ENCODE peak calls at places on chromosomes 12 and 14, in nine cellular contexts. One of them, this sample, is unnamed.

GRCh38 chr14:32102152-32102787 is 25.2 kb downstream of the ARHGAP5 start:
- DNase-seq in NCI-H1930: no peak
- DNase-seq in iPS DF 6.9: no peak
- DNase-seq in activated CD4-positive, alpha-beta T cell treated with anti-CD3 and anti-CD28 coated beads, Interleukin-2, amount 50 U/mL, for 1 hour: no peak
- DNase-seq in stimulated activated CD4-positive, alpha-beta T cell treated with anti-CD3 and anti-CD28 coated beads, Interleukin-12 subunit alpha, Interleukin-12 subunit beta, amount 100 ng/mL, for 48 hours: no peak
- DNase-seq in HT-29: no peak
- DNase-seq in NCI-H774: no peak
- DNase-seq in bronchial epithelial cell: no peak
- DNase-seq in AG10803: no peak
- DNase-seq in this sample: no peak

GRCh38 chr14:60488175-60488574 is 2.3 kb upstream of the C14orf39 start:
- DNase-seq in activated CD4-positive, alpha-beta T cell treated with anti-CD3 and anti-CD28 coated beads, Interleukin-2, amount 50 U/mL, for 1 hour: no peak
- DNase-seq in NCI-H774: no peak
- DNase-seq in stimulated activated CD4-positive, alpha-beta T cell treated with anti-CD3 and anti-CD28 coated beads, Interleukin-12 subunit alpha, Interleukin-12 subunit beta, amount 100 ng/mL, for 48 hours: no peak
- DNase-seq in NCI-H1930: no peak
- DNase-seq in iPS DF 6.9: no peak
- DNase-seq in AG10803: no peak
- DNase-seq in HT-29: peak
- DNase-seq in bronchial epithelial cell: peak
- DNase-seq in this sample: no peak

GRCh38 chr14:77511486-77512162 is 13.0 kb upstream of the ISM2 start:
- DNase-seq in HT-29: no peak
- DNase-seq in AG10803: no peak
- DNase-seq in NCI-H1930: no peak
- DNase-seq in NCI-H774: no peak
- DNase-seq in iPS DF 6.9: no peak
- DNase-seq in stimulated activated CD4-positive, alpha-beta T cell treated with anti-CD3 and anti-CD28 coated beads, Interleukin-12 subunit alpha, Interleukin-12 subunit beta, amount 100 ng/mL, for 48 hours: no peak
- DNase-seq in bronchial epithelial cell: no peak
- DNase-seq in activated CD4-positive, alpha-beta T cell treated with anti-CD3 and anti-CD28 coated beads, Interleukin-2, amount 50 U/mL, for 1 hour: no peak
- DNase-seq in this sample: no peak

GRCh38 chr14:70792939-70793338 is 16.4 kb downstream of the MAP3K9 start:
- DNase-seq in NCI-H774: no peak
- DNase-seq in stimulated activated CD4-positive, alpha-beta T cell treated with anti-CD3 and anti-CD28 coated beads, Interleukin-12 subunit alpha, Interleukin-12 subunit beta, amount 100 ng/mL, for 48 hours: no peak
- DNase-seq in AG10803: no peak
- DNase-seq in bronchial epithelial cell: no peak
- DNase-seq in HT-29: no peak
- DNase-seq in NCI-H1930: no peak
- DNase-seq in activated CD4-positive, alpha-beta T cell treated with anti-CD3 and anti-CD28 coated beads, Interleukin-2, amount 50 U/mL, for 1 hour: no peak
- DNase-seq in iPS DF 6.9: no peak
- DNase-seq in this sample: no peak

GRCh38 chr14:84750763-84751554 is 779.0 kb upstream of the FLRT2 start:
- DNase-seq in bronchial epithelial cell: peak
- DNase-seq in HT-29: no peak
- DNase-seq in stimulated activated CD4-positive, alpha-beta T cell treated with anti-CD3 and anti-CD28 coated beads, Interleukin-12 subunit alpha, Interleukin-12 subunit beta, amount 100 ng/mL, for 48 hours: no peak
- DNase-seq in iPS DF 6.9: no peak
- DNase-seq in activated CD4-positive, alpha-beta T cell treated with anti-CD3 and anti-CD28 coated beads, Interleukin-2, amount 50 U/mL, for 1 hour: no peak
- DNase-seq in NCI-H1930: no peak
- DNase-seq in NCI-H774: no peak
- DNase-seq in AG10803: peak
- DNase-seq in this sample: no peak

GRCh38 chr12:58064681-58065080 is 123.3 kb downstream of the ATP23 start:
- DNase-seq in bronchial epithelial cell: no peak
- DNase-seq in HT-29: no peak
- DNase-seq in stimulated activated CD4-positive, alpha-beta T cell treated with anti-CD3 and anti-CD28 coated beads, Interleukin-12 subunit alpha, Interleukin-12 subunit beta, amount 100 ng/mL, for 48 hours: no peak
- DNase-seq in AG10803: no peak
- DNase-seq in NCI-H1930: no peak
- DNase-seq in activated CD4-positive, alpha-beta T cell treated with anti-CD3 and anti-CD28 coated beads, Interleukin-2, amount 50 U/mL, for 1 hour: no peak
- DNase-seq in iPS DF 6.9: no peak
- DNase-seq in NCI-H774: no peak
- DNase-seq in this sample: no peak

GRCh38 chr14:96146131-96146771 is 58.4 kb upstream of the BDKRB2 start:
- DNase-seq in iPS DF 6.9: no peak
- DNase-seq in NCI-H1930: no peak
- DNase-seq in activated CD4-positive, alpha-beta T cell treated with anti-CD3 and anti-CD28 coated beads, Interleukin-2, amount 50 U/mL, for 1 hour: no peak
- DNase-seq in HT-29: no peak
- DNase-seq in AG10803: peak
- DNase-seq in NCI-H774: no peak
- DNase-seq in stimulated activated CD4-positive, alpha-beta T cell treated with anti-CD3 and anti-CD28 coated beads, Interleukin-12 subunit alpha, Interleukin-12 subunit beta, amount 100 ng/mL, for 48 hours: no peak
- DNase-seq in bronchial epithelial cell: peak
- DNase-seq in this sample: peak

GRCh38 chr12:4824415-4824814 is 85.3 kb upstream of the KCNA1 start:
- DNase-seq in stimulated activated CD4-positive, alpha-beta T cell treated with anti-CD3 and anti-CD28 coated beads, Interleukin-12 subunit alpha, Interleukin-12 subunit beta, amount 100 ng/mL, for 48 hours: no peak
- DNase-seq in activated CD4-positive, alpha-beta T cell treated with anti-CD3 and anti-CD28 coated beads, Interleukin-2, amount 50 U/mL, for 1 hour: no peak
- DNase-seq in iPS DF 6.9: no peak
- DNase-seq in NCI-H1930: no peak
- DNase-seq in HT-29: no peak
- DNase-seq in NCI-H774: no peak
- DNase-seq in AG10803: peak
- DNase-seq in bronchial epithelial cell: peak
- DNase-seq in this sample: no peak

GRCh38 chr12:30448038-30448437 is 247.6 kb downstream of the IPO8 start:
- DNase-seq in NCI-H1930: no peak
- DNase-seq in bronchial epithelial cell: no peak
- DNase-seq in stimulated activated CD4-positive, alpha-beta T cell treated with anti-CD3 and anti-CD28 coated beads, Interleukin-12 subunit alpha, Interleukin-12 subunit beta, amount 100 ng/mL, for 48 hours: no peak
- DNase-seq in iPS DF 6.9: no peak
- DNase-seq in AG10803: no peak
- DNase-seq in activated CD4-positive, alpha-beta T cell treated with anti-CD3 and anti-CD28 coated beads, Interleukin-2, amount 50 U/mL, for 1 hour: no peak
- DNase-seq in NCI-H774: no peak
- DNase-seq in HT-29: no peak
- DNase-seq in this sample: no peak

GRCh38 chr14:99644723-99645544 is at the start of gene HHIPL1:
- DNase-seq in NCI-H774: no peak
- DNase-seq in NCI-H1930: no peak
- DNase-seq in HT-29: no peak
- DNase-seq in AG10803: peak
- DNase-seq in stimulated activated CD4-positive, alpha-beta T cell treated with anti-CD3 and anti-CD28 coated beads, Interleukin-12 subunit alpha, Interleukin-12 subunit beta, amount 100 ng/mL, for 48 hours: no peak
- DNase-seq in bronchial epithelial cell: no peak
- DNase-seq in activated CD4-positive, alpha-beta T cell treated with anti-CD3 and anti-CD28 coated beads, Interleukin-2, amount 50 U/mL, for 1 hour: no peak
- DNase-seq in iPS DF 6.9: no peak
- DNase-seq in this sample: no peak

GRCh38 chr12:85821759-85822158 is 14.4 kb downstream of the RASSF9 start:
- DNase-seq in AG10803: no peak
- DNase-seq in stimulated activated CD4-positive, alpha-beta T cell treated with anti-CD3 and anti-CD28 coated beads, Interleukin-12 subunit alpha, Interleukin-12 subunit beta, amount 100 ng/mL, for 48 hours: no peak
- DNase-seq in bronchial epithelial cell: no peak
- DNase-seq in activated CD4-positive, alpha-beta T cell treated with anti-CD3 and anti-CD28 coated beads, Interleukin-2, amount 50 U/mL, for 1 hour: no peak
- DNase-seq in NCI-H774: no peak
- DNase-seq in iPS DF 6.9: no peak
- DNase-seq in NCI-H1930: no peak
- DNase-seq in HT-29: peak
- DNase-seq in this sample: peak

GRCh38 chr12:129179941-129180340 is 326.7 kb downstream of the GLT1D1 start:
- DNase-seq in iPS DF 6.9: no peak
- DNase-seq in NCI-H774: no peak
- DNase-seq in NCI-H1930: no peak
- DNase-seq in AG10803: no peak
- DNase-seq in bronchial epithelial cell: no peak
- DNase-seq in activated CD4-positive, alpha-beta T cell treated with anti-CD3 and anti-CD28 coated beads, Interleukin-2, amount 50 U/mL, for 1 hour: no peak
- DNase-seq in stimulated activated CD4-positive, alpha-beta T cell treated with anti-CD3 and anti-CD28 coated beads, Interleukin-12 subunit alpha, Interleukin-12 subunit beta, amount 100 ng/mL, for 48 hours: no peak
- DNase-seq in HT-29: no peak
- DNase-seq in this sample: no peak

GRCh38 chr12:90854136-90854689 is 100.8 kb downstream of the CCER1 start:
- DNase-seq in HT-29: peak
- DNase-seq in bronchial epithelial cell: peak
- DNase-seq in activated CD4-positive, alpha-beta T cell treated with anti-CD3 and anti-CD28 coated beads, Interleukin-2, amount 50 U/mL, for 1 hour: no peak
- DNase-seq in iPS DF 6.9: peak
- DNase-seq in NCI-H1930: no peak
- DNase-seq in AG10803: peak
- DNase-seq in NCI-H774: peak
- DNase-seq in stimulated activated CD4-positive, alpha-beta T cell treated with anti-CD3 and anti-CD28 coated beads, Interleukin-12 subunit alpha, Interleukin-12 subunit beta, amount 100 ng/mL, for 48 hours: no peak
- DNase-seq in this sample: no peak

GRCh38 chr14:70086685-70087379 is 101.9 kb downstream of the SLC8A3 start:
- DNase-seq in iPS DF 6.9: peak
- DNase-seq in bronchial epithelial cell: peak
- DNase-seq in NCI-H774: peak
- DNase-seq in HT-29: peak
- DNase-seq in AG10803: peak
- DNase-seq in activated CD4-positive, alpha-beta T cell treated with anti-CD3 and anti-CD28 coated beads, Interleukin-2, amount 50 U/mL, for 1 hour: no peak
- DNase-seq in stimulated activated CD4-positive, alpha-beta T cell treated with anti-CD3 and anti-CD28 coated beads, Interleukin-12 subunit alpha, Interleukin-12 subunit beta, amount 100 ng/mL, for 48 hours: no peak
- DNase-seq in NCI-H1930: no peak
- DNase-seq in this sample: peak

GRCh38 chr12:30045171-30045570 is 261.4 kb upstream of the TMTC1 start:
- DNase-seq in bronchial epithelial cell: no peak
- DNase-seq in stimulated activated CD4-positive, alpha-beta T cell treated with anti-CD3 and anti-CD28 coated beads, Interleukin-12 subunit alpha, Interleukin-12 subunit beta, amount 100 ng/mL, for 48 hours: no peak
- DNase-seq in NCI-H1930: no peak
- DNase-seq in NCI-H774: no peak
- DNase-seq in HT-29: no peak
- DNase-seq in activated CD4-positive, alpha-beta T cell treated with anti-CD3 and anti-CD28 coated beads, Interleukin-2, amount 50 U/mL, for 1 hour: no peak
- DNase-seq in AG10803: no peak
- DNase-seq in iPS DF 6.9: no peak
- DNase-seq in this sample: no peak

GRCh38 chr12:102726686-102727085 is 190.4 kb downstream of the PAH start:
- DNase-seq in iPS DF 6.9: no peak
- DNase-seq in stimulated activated CD4-positive, alpha-beta T cell treated with anti-CD3 and anti-CD28 coated beads, Interleukin-12 subunit alpha, Interleukin-12 subunit beta, amount 100 ng/mL, for 48 hours: no peak
- DNase-seq in HT-29: no peak
- DNase-seq in NCI-H1930: no peak
- DNase-seq in bronchial epithelial cell: no peak
- DNase-seq in AG10803: no peak
- DNase-seq in NCI-H774: no peak
- DNase-seq in activated CD4-positive, alpha-beta T cell treated with anti-CD3 and anti-CD28 coated beads, Interleukin-2, amount 50 U/mL, for 1 hour: no peak
- DNase-seq in this sample: no peak

GRCh38 chr14:100330396-100330931 is 7.3 kb downstream of the SLC25A47 start:
- DNase-seq in stimulated activated CD4-positive, alpha-beta T cell treated with anti-CD3 and anti-CD28 coated beads, Interleukin-12 subunit alpha, Interleukin-12 subunit beta, amount 100 ng/mL, for 48 hours: no peak
- DNase-seq in NCI-H1930: no peak
- DNase-seq in bronchial epithelial cell: no peak
- DNase-seq in iPS DF 6.9: no peak
- DNase-seq in NCI-H774: no peak
- DNase-seq in AG10803: no peak
- DNase-seq in HT-29: no peak
- DNase-seq in activated CD4-positive, alpha-beta T cell treated with anti-CD3 and anti-CD28 coated beads, Interleukin-2, amount 50 U/mL, for 1 hour: no peak
- DNase-seq in this sample: no peak

GRCh38 chr12:99026332-99027116 is 381.4 kb downstream of the APAF1 start:
- DNase-seq in NCI-H1930: no peak
- DNase-seq in HT-29: no peak
- DNase-seq in AG10803: no peak
- DNase-seq in NCI-H774: no peak
- DNase-seq in stimulated activated CD4-positive, alpha-beta T cell treated with anti-CD3 and anti-CD28 coated beads, Interleukin-12 subunit alpha, Interleukin-12 subunit beta, amount 100 ng/mL, for 48 hours: no peak
- DNase-seq in activated CD4-positive, alpha-beta T cell treated with anti-CD3 and anti-CD28 coated beads, Interleukin-2, amount 50 U/mL, for 1 hour: no peak
- DNase-seq in iPS DF 6.9: peak
- DNase-seq in bronchial epithelial cell: no peak
- DNase-seq in this sample: no peak

GRCh38 chr12:105083551-105084105 is 630 bp downstream of the ALDH1L2 start:
- DNase-seq in AG10803: peak
- DNase-seq in bronchial epithelial cell: peak
- DNase-seq in NCI-H1930: no peak
- DNase-seq in iPS DF 6.9: no peak
- DNase-seq in activated CD4-positive, alpha-beta T cell treated with anti-CD3 and anti-CD28 coated beads, Interleukin-2, amount 50 U/mL, for 1 hour: no peak
- DNase-seq in stimulated activated CD4-positive, alpha-beta T cell treated with anti-CD3 and anti-CD28 coated beads, Interleukin-12 subunit alpha, Interleukin-12 subunit beta, amount 100 ng/mL, for 48 hours: no peak
- DNase-seq in HT-29: no peak
- DNase-seq in NCI-H774: no peak
- DNase-seq in this sample: no peak

GRCh38 chr12:122721057-122721545 is 4.5 kb upstream of the HCAR3 start:
- DNase-seq in HT-29: no peak
- DNase-seq in activated CD4-positive, alpha-beta T cell treated with anti-CD3 and anti-CD28 coated beads, Interleukin-2, amount 50 U/mL, for 1 hour: no peak
- DNase-seq in bronchial epithelial cell: peak
- DNase-seq in NCI-H1930: no peak
- DNase-seq in AG10803: no peak
- DNase-seq in stimulated activated CD4-positive, alpha-beta T cell treated with anti-CD3 and anti-CD28 coated beads, Interleukin-12 subunit alpha, Interleukin-12 subunit beta, amount 100 ng/mL, for 48 hours: no peak
- DNase-seq in iPS DF 6.9: no peak
- DNase-seq in NCI-H774: no peak
- DNase-seq in this sample: no peak

GRCh38 chr12:49667319-49668090 is 39.7 kb downstream of the FMNL3 start:
- DNase-seq in iPS DF 6.9: no peak
- DNase-seq in HT-29: no peak
- DNase-seq in NCI-H774: no peak
- DNase-seq in activated CD4-positive, alpha-beta T cell treated with anti-CD3 and anti-CD28 coated beads, Interleukin-2, amount 50 U/mL, for 1 hour: no peak
- DNase-seq in NCI-H1930: no peak
- DNase-seq in AG10803: peak
- DNase-seq in bronchial epithelial cell: peak
- DNase-seq in stimulated activated CD4-positive, alpha-beta T cell treated with anti-CD3 and anti-CD28 coated beads, Interleukin-12 subunit alpha, Interleukin-12 subunit beta, amount 100 ng/mL, for 48 hours: no peak
- DNase-seq in this sample: no peak

GRCh38 chr12:51323966-51324895 is at the start of gene BIN2:
- DNase-seq in activated CD4-positive, alpha-beta T cell treated with anti-CD3 and anti-CD28 coated beads, Interleukin-2, amount 50 U/mL, for 1 hour: peak
- DNase-seq in HT-29: no peak
- DNase-seq in AG10803: no peak
- DNase-seq in iPS DF 6.9: no peak
- DNase-seq in NCI-H1930: no peak
- DNase-seq in bronchial epithelial cell: no peak
- DNase-seq in NCI-H774: no peak
- DNase-seq in stimulated activated CD4-positive, alpha-beta T cell treated with anti-CD3 and anti-CD28 coated beads, Interleukin-12 subunit alpha, Interleukin-12 subunit beta, amount 100 ng/mL, for 48 hours: peak
- DNase-seq in this sample: no peak

GRCh38 chr14:39722547-39723273 is 290.5 kb upstream of the FBXO33 start:
- DNase-seq in NCI-H1930: no peak
- DNase-seq in AG10803: no peak
- DNase-seq in bronchial epithelial cell: no peak
- DNase-seq in iPS DF 6.9: no peak
- DNase-seq in stimulated activated CD4-positive, alpha-beta T cell treated with anti-CD3 and anti-CD28 coated beads, Interleukin-12 subunit alpha, Interleukin-12 subunit beta, amount 100 ng/mL, for 48 hours: no peak
- DNase-seq in activated CD4-positive, alpha-beta T cell treated with anti-CD3 and anti-CD28 coated beads, Interleukin-2, amount 50 U/mL, for 1 hour: no peak
- DNase-seq in HT-29: no peak
- DNase-seq in NCI-H774: no peak
- DNase-seq in this sample: no peak

GRCh38 chr12:28121433-28121832 is 68.8 kb upstream of the CCDC91 start:
- DNase-seq in bronchial epithelial cell: no peak
- DNase-seq in stimulated activated CD4-positive, alpha-beta T cell treated with anti-CD3 and anti-CD28 coated beads, Interleukin-12 subunit alpha, Interleukin-12 subunit beta, amount 100 ng/mL, for 48 hours: no peak
- DNase-seq in NCI-H1930: no peak
- DNase-seq in AG10803: no peak
- DNase-seq in HT-29: no peak
- DNase-seq in iPS DF 6.9: no peak
- DNase-seq in NCI-H774: no peak
- DNase-seq in activated CD4-positive, alpha-beta T cell treated with anti-CD3 and anti-CD28 coated beads, Interleukin-2, amount 50 U/mL, for 1 hour: no peak
- DNase-seq in this sample: no peak

GRCh38 chr12:26028953-26029740 is 70.7 kb downstream of the RASSF8 start:
- DNase-seq in stimulated activated CD4-positive, alpha-beta T cell treated with anti-CD3 and anti-CD28 coated beads, Interleukin-12 subunit alpha, Interleukin-12 subunit beta, amount 100 ng/mL, for 48 hours: no peak
- DNase-seq in iPS DF 6.9: no peak
- DNase-seq in NCI-H1930: no peak
- DNase-seq in NCI-H774: peak
- DNase-seq in AG10803: peak
- DNase-seq in HT-29: peak
- DNase-seq in bronchial epithelial cell: peak
- DNase-seq in activated CD4-positive, alpha-beta T cell treated with anti-CD3 and anti-CD28 coated beads, Interleukin-2, amount 50 U/mL, for 1 hour: no peak
- DNase-seq in this sample: peak

GRCh38 chr14:94379291-94380224 is 8.8 kb downstream of the SERPINA1 start:
- DNase-seq in NCI-H1930: no peak
- DNase-seq in NCI-H774: no peak
- DNase-seq in HT-29: no peak
- DNase-seq in stimulated activated CD4-positive, alpha-beta T cell treated with anti-CD3 and anti-CD28 coated beads, Interleukin-12 subunit alpha, Interleukin-12 subunit beta, amount 100 ng/mL, for 48 hours: no peak
- DNase-seq in iPS DF 6.9: no peak
- DNase-seq in AG10803: no peak
- DNase-seq in activated CD4-positive, alpha-beta T cell treated with anti-CD3 and anti-CD28 coated beads, Interleukin-2, amount 50 U/mL, for 1 hour: no peak
- DNase-seq in bronchial epithelial cell: peak
- DNase-seq in this sample: no peak

This sample was measured in LNCaP clone FGC.